ENCODE peak calls at places on chromosomes 12 and 14, in ten cellular contexts. Y, N, V, K, C, P, B, G, D and W are unnamed samples. For H3K9me3, the result is how much of the 10 kb centered on the place peaks cover.

GRCh38 chr12:8823565-8824300 is 1.3 kb downstream of the A2ML1 start:
- DNase-seq in G (no peak), Y (no peak), P (no peak), D (no peak), K (no peak), V (no peak), B (no peak), N (peak), C (peak), W (no peak)

GRCh38 chr12:126608607-126609175 is 1543.5 kb downstream of the AACS start:
- DNase-seq in K (no peak), P (no peak), C (no peak), G (no peak), V (no peak), B (no peak), Y (no peak), D (no peak), N (no peak), W (no peak)

GRCh38 chr14:21023817-21024667 is 819 bp downstream of the NDRG2 start:
- DNase-seq in D (no peak), G (no peak), V (no peak), K (no peak), P (no peak), Y (no peak), N (no peak), B (no peak), C (no peak), W (no peak)

GRCh38 chr12:124096869-124097434 is 123.9 kb downstream of the ZNF664 start:
- DNase-seq in Y (no peak), B (no peak), V (no peak), N (no peak), D (no peak), P (no peak), C (no peak), K (no peak), G (no peak), W (no peak)

GRCh38 chr12:80373666-80374065 is 70.4 kb upstream of the PTPRQ start:
- DNase-seq in G (no peak), C (no peak), K (no peak), B (no peak), P (no peak), N (no peak), Y (no peak), V (no peak), D (no peak), W (no peak)

GRCh38 chr12:20810487-20810886 is at the start of gene SLCO1B3:
- DNase-seq in V (no peak), C (no peak), K (no peak), N (no peak), G (no peak), Y (no peak), P (no peak), B (no peak), D (no peak), W (no peak)

GRCh38 chr12:92553389-92553788 is 149.4 kb upstream of the PLEKHG7 start:
- DNase-seq in B (no peak), D (no peak), V (no peak), K (no peak), G (no peak), C (no peak), P (no peak), Y (no peak), N (no peak), W (no peak)

GRCh38 chr12:87116778-87117177 is 860.6 kb upstream of the MGAT4C start:
- DNase-seq in V (no peak), P (no peak), N (no peak), B (no peak), G (no peak), Y (no peak), D (no peak), C (peak), K (no peak), W (no peak)

GRCh38 chr12:76032043-76032981 is 736 bp upstream of the PHLDA1 start:
- DNase-seq in C (peak), N (no peak), D (no peak), B (peak), Y (no peak), V (peak), P (peak), K (peak), G (no peak), W (no peak)

GRCh38 chr12:67151891-67152290 is 117.3 kb upstream of the CAND1 start:
- DNase-seq in P (no peak), C (no peak), K (no peak), B (no peak), V (no peak), D (no peak), G (no peak), N (no peak), Y (no peak), W (no peak)

GRCh38 chr14:65948302-65948701 is 535.8 kb downstream of the FUT8 start:
- DNase-seq in K (no peak), G (no peak), N (no peak), C (no peak), Y (no peak), D (no peak), P (no peak), B (no peak), V (no peak), W (no peak)

GRCh38 chr14:64510127-64510808 is 5.7 kb downstream of the ZBTB1 start:
- DNase-seq in D (no peak), N (no peak), Y (no peak), G (no peak), K (no peak), V (no peak), B (no peak), C (peak), P (no peak), W (no peak)

GRCh38 chr14:49946320-49947141 is 53.6 kb downstream of the ARF6 start:
- DNase-seq in B (peak), G (no peak), V (no peak), N (no peak), Y (no peak), D (no peak), P (no peak), C (peak), K (no peak), W (no peak)

GRCh38 chr12:26297386-26298070 is 102.2 kb downstream of the SSPN start:
- DNase-seq in V (no peak), K (no peak), G (no peak), N (no peak), B (no peak), D (no peak), P (no peak), C (no peak), Y (no peak), W (no peak)

GRCh38 chr12:129750426-129750825 is 153.4 kb downstream of the TMEM132D start:
- DNase-seq in V (no peak), G (no peak), B (no peak), P (no peak), K (no peak), D (no peak), N (no peak), Y (no peak), C (no peak), W (no peak)

GRCh38 chr14:71198681-71199080 is 291.4 kb downstream of the PCNX1 start:
- DNase-seq in B (no peak), K (no peak), N (no peak), D (no peak), P (no peak), Y (no peak), V (no peak), C (no peak), G (no peak), W (no peak)

GRCh38 chr12:125175576-125175975 is 110.3 kb downstream of the AACS start:
- DNase-seq in V (no peak), K (no peak), B (no peak), Y (no peak), N (no peak), D (no peak), G (no peak), P (no peak), C (no peak), W (no peak)

GRCh38 chr14:51188566-51189185 is 51.4 kb upstream of the TMX1 start:
- DNase-seq in P (no peak), Y (no peak), K (no peak), C (peak), B (no peak), D (no peak), V (no peak), G (no peak), N (no peak), W (no peak)

GRCh38 chr14:40218282-40218941 is 786.2 kb upstream of the FBXO33 start:
- DNase-seq in Y (no peak), V (no peak), C (no peak), P (no peak), N (no peak), K (no peak), D (no peak), B (no peak), G (no peak), W (no peak)

GRCh38 chr12:123546281-123546680 is 12.8 kb upstream of the RILPL1 start:
- DNase-seq in N (no peak), P (no peak), C (peak), G (no peak), Y (no peak), D (no peak), B (peak), V (no peak), K (no peak), W (no peak)

GRCh38 chr14:58787601-58788000 is 149.8 kb downstream of the DACT1 start:
- DNase-seq in N (no peak), V (no peak), Y (no peak), P (no peak), B (no peak), G (no peak), K (no peak), D (no peak), C (peak), W (no peak)

GRCh38 chr12:2824541-2824940 is 10.3 kb downstream of the NRIP2 start:
- DNase-seq in N (no peak), D (no peak), P (no peak), K (no peak), B (no peak), G (no peak), Y (no peak), V (no peak), C (no peak), W (no peak)

GRCh38 chr12:66916189-66916588 is 237.3 kb upstream of the GRIP1 start:
- DNase-seq in B (no peak), C (no peak), G (no peak), V (no peak), Y (no peak), D (no peak), K (no peak), P (no peak), N (no peak), W (no peak)

GRCh38 chr14:76985540-76986260 is 42.8 kb downstream of the IRF2BPL start:
- DNase-seq in G (no peak), K (no peak), D (no peak), Y (no peak), V (no peak), C (peak), B (no peak), N (no peak), P (no peak), W (no peak)

GRCh38 chr12:111440631-111441030 is 34.9 kb downstream of the SH2B3 start:
- DNase-seq in K (no peak), C (no peak), B (no peak), Y (no peak), G (no peak), V (peak), P (peak), N (no peak), D (no peak), W (no peak)

DNA sequence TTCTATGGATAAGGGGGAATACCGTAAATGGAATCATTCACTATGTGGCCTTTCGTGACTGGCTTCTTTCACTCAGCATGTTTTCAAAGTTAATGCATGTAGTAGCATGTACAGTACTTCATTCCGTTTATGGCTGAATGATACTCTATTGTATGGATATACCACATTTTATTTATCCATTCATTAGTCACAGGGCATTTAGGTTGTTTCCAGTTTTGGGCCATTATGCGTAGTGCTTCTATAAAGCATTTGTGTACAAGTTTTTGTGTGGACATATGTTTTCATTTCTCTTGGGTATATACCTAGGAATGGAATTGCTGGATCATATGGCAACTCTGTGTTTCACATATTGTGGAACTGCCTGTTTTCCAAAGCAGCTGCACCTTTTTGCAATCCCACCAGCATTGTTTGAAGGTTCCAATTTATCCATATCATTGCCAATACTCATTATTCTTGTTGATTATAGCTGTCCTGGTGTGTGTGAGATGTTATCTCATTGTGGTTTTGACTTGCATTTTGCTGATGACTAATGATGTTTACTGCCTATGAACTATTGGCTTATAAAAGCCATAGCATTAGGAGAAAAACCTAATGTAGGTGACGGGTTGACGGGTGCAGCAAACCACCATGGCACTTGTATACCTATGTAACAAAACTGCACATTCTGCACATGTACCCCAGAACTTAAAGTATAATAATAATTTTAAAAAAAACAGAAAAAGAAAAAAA is 45.5 kb downstream of the ATF7IP start:
- DNase-seq in K (no peak), N (no peak), B (peak), P (peak), V (no peak), D (peak), C (peak), Y (no peak), G (no peak), W (no peak)
- H3K9me3 ChIP-seq in K (under half), N (under half), B (under half), P (under half), V (under half), D (under half), C (under half), Y (under half), G (under half), W (under half)

GRCh38 chr14:104392396-104393198 is 187.0 kb upstream of the C14orf180 start:
- DNase-seq in B (no peak), C (no peak), P (peak), Y (no peak), N (no peak), G (no peak), K (no peak), V (peak), D (no peak), W (no peak)
- H3K9me3 ChIP-seq in B (under half), C (under half), P (under half), Y (under half), N (under half), G (under half), K (under half), V (under half), D (under half), W (under half)

GRCh38 chr12:34124608-34125007 is 102.3 kb downstream of the ALG10 start:
- DNase-seq in N (no peak), D (no peak), K (no peak), Y (no peak), V (no peak), B (no peak), P (no peak), C (no peak), G (no peak), W (no peak)

GRCh38 chr12:34126805-34127204 is 104.5 kb downstream of the ALG10 start:
- DNase-seq in Y (no peak), D (no peak), P (no peak), C (no peak), G (no peak), K (no peak), V (no peak), N (no peak), B (no peak), W (no peak)

GRCh38 chr12:34121360-34121759 is 99.1 kb downstream of the ALG10 start:
- DNase-seq in C (no peak), P (no peak), K (no peak), Y (no peak), V (no peak), B (no peak), G (no peak), D (no peak), N (no peak), W (no peak)

GRCh38 chr12:34126239-34126641 is 103.9 kb downstream of the ALG10 start:
- DNase-seq in D (no peak), V (no peak), Y (no peak), G (no peak), K (no peak), B (no peak), P (no peak), C (peak), N (no peak), W (no peak)
- H3K9me3 ChIP-seq in D (under half), V (under half), Y (under half), G (under half), K (under half), B (under half), P (under half), C (under half), N (under half), W (under half)

GRCh38 chr12:58034311-58034710 is 92.9 kb downstream of the ATP23 start:
- DNase-seq in C (no peak), V (no peak), B (peak), K (no peak), G (no peak), N (no peak), Y (no peak), D (no peak), P (no peak), W (no peak)

GRCh38 chr12:58030566-58031279 is 89.4 kb downstream of the ATP23 start:
- DNase-seq in N (no peak), C (peak), G (no peak), P (no peak), K (no peak), D (no peak), B (peak), V (no peak), Y (no peak), W (no peak)

GRCh38 chr12:58032156-58032555 is 90.8 kb downstream of the ATP23 start:
- DNase-seq in B (no peak), D (no peak), C (no peak), V (no peak), K (no peak), P (no peak), N (no peak), G (no peak), Y (no peak), W (no peak)

GRCh38 chr12:58033831-58034230 is 92.5 kb downstream of the ATP23 start:
- DNase-seq in B (no peak), K (no peak), G (no peak), N (no peak), D (no peak), C (no peak), V (no peak), Y (no peak), P (no peak), W (no peak)

GRCh38 chr12:58034712-58035111 is 93.3 kb downstream of the ATP23 start:
- DNase-seq in D (no peak), K (no peak), G (no peak), B (peak), C (no peak), Y (no peak), V (no peak), N (no peak), P (no peak), W (no peak)
- H3K9me3 ChIP-seq in D (under half), K (under half), G (under half), B (under half), C (under half), Y (under half), V (under half), N (under half), P (under half), W (under half)

DNA sequence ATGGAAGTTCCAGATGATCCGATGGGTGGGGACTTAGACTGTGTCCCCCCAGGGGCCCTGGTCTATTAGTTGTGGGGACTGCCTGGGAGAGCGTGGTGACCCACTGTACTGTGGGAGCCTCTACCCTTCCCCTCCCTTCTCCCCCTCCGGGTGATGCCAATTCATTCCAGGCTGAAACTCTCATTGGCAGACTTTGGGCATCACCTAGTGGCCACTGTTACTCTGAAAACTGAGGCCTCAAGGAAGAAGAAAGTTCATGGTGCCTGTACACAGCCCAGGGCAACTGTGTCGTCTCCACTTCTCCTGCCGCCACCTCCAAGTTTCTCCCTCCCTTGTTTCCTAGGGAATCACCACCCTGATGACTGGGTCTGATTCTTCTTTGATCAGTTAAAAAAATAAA is 173.6 kb upstream of the ALG10B start:
- DNase-seq in K (no peak), B (no peak), V (no peak), P (no peak), Y (no peak), G (no peak), C (no peak), N (no peak), D (no peak), W (no peak)
- H3K9me3 ChIP-seq in K (under half), B (under half), V (under half), P (under half), Y (under half), G (under half), C (under half), N (under half), D (under half), W (under half)